ENCODE peak calls at places on chromosome 20, in four cellular contexts. P is OCI-LY7, F is adrenal gland, G is upper lobe of right lung. C is an unnamed sample. For H3K36me3, the result is how much of the 10 kb centered on the place peaks cover.

GRCh38 chr20:45136911-45137310 is 12.6 kb upstream of the WFDC12 start:
- DNase-seq in P (no peak), F (no peak), G (no peak), C (no peak)

GRCh38 chr20:44761423-44761822 is 15.8 kb downstream of the KCNK15 start:
- DNase-seq in P (no peak), F (no peak), G (no peak), C (no peak)

GRCh38 chr20:62841705-62842212 is 19.9 kb downstream of the TCFL5 start:
- DNase-seq in P (no peak), F (no peak), G (no peak), C (no peak)

GRCh38 chr20:45538209-45538798 is 978 bp downstream of the WFDC6 start:
- DNase-seq in P (no peak), F (no peak), G (no peak), C (no peak)

GRCh38 chr20:37344506-37345338 is 1.2 kb upstream of the SRC start:
- DNase-seq in P (no peak), F (no peak), G (peak), C (peak)

GRCh38 chr20:21571841-21572690 is 58.2 kb upstream of the NKX2-2 start:
- DNase-seq in P (peak), F (peak), G (no peak), C (no peak)

GRCh38 chr20:22717466-22717865 is 133.1 kb upstream of the FOXA2 start:
- DNase-seq in P (no peak), F (peak), G (no peak), C (peak)

GRCh38 chr20:362271-363254 is 15.7 kb downstream of the NRSN2 start:
- DNase-seq in P (peak), F (peak), G (peak), C (peak)

GRCh38 chr20:32764000-32764960 is 2.1 kb downstream of the DNMT3B start:
- DNase-seq in P (no peak), F (no peak), G (no peak), C (no peak)

DNA sequence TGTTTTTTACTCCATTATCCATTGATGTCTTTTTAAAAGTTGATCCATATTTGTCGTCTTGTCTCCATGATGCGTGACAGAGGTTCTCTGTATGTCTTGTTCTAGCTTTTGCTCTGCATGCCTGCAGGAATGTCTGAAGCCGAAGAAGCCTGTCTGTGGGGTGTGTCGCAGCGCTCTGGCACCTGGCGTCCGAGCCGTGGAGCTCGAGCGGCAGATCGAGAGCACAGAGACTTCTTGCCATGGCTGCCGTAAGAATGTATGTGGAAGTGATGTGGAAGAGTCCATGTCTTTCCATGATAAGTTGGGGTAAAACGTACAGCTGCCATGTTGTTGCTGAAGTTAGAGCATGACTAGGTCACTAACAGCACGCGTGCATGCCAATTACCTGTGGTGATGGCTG is 5.3 kb downstream of the RNF114 start:
- DNase-seq in P (no peak), F (no peak), G (peak), C (no peak)
- H3K36me3 ChIP-seq in P (half or more), F (half or more), G (half or more), C (under half)

GRCh38 chr20:39398656-39399055 is 436.5 kb downstream of the DHX35 start:
- DNase-seq in P (no peak), F (no peak), G (no peak), C (no peak)

GRCh38 chr20:39395478-39396291 is 433.5 kb downstream of the DHX35 start:
- DNase-seq in P (no peak), F (peak), G (no peak), C (no peak)

GRCh38 chr20:39394461-39394860 is 432.3 kb downstream of the DHX35 start:
- DNase-seq in P (no peak), F (no peak), G (no peak), C (no peak)

GRCh38 chr20:39397646-39398045 is 435.5 kb downstream of the DHX35 start:
- DNase-seq in P (no peak), F (no peak), G (no peak), C (no peak)

DNA sequence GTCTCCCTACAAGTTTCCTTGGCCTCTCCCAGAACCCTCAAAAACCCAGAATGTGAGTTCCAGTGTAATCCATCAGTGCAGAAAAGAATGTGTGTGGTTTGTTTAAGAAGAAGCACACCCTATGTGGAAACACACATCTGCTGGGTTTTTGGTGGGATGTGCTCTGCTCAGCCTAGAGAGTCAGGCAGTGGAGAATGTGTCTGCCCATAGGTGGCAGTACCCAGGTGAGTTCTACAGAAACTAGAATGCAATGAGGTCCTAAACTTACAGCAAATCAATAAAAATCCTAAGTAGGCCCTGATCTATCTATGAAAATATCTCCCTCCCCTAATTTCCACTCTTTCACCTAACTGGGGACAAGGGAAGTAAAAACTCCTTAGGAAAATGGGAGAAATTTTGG is 437.3 kb downstream of the DHX35 start:
- DNase-seq in P (no peak), F (no peak), G (no peak), C (no peak)
- TF ChIP-seq CTCF in P (peak), F (no peak), G (no peak), C (no peak)

DNA sequence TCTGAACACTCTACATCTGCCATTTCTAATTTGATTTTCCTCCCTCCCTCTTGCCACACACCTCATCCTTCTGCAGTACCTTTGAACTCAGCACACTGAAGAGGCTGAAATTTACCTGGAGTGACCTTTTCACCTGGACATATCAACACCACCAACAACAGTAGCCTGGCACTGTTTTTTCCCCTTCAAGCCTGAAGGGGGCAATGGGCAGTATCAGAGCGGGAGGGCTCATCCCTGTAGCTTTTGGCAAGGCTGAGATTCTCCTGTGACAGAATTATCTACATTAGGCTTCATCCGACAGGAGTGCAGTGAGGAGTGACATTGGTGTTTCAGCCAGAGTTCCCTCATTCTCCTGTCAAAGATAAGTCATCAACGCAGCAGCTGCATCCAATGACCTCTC is 312.8 kb upstream of the SPTLC3 start:
- DNase-seq in P (no peak), F (no peak), G (no peak), C (no peak)
- H3K27ac ChIP-seq in P (no peak), F (no peak), G (no peak), C (no peak)

GRCh38 chr20:36104856-36105255 is 49.7 kb upstream of the EPB41L1 start:
- DNase-seq in P (no peak), F (no peak), G (no peak), C (no peak)
- H3K36me3 ChIP-seq in P (under half), F (under half), G (under half), C (under half)

C was measured in transverse colon.